ENCODE peak calls at places on chromosomes 2 and 18, in five cellular contexts. U is activated T-cell treated with anti-CD3 and anti-CD28 coated beads for 1 hour; M is anterior cingulate cortex; R is endodermal cell; T is stimulated activated CD4-positive, alpha-beta T cell treated with anti-CD3 and anti-CD28 coated beads, Interleukin-2, amount 100 ng/mL, for 48 hours. P is an unnamed sample.

GRCh38 chr2:42554392-42554791 is 14.0 kb upstream of the MTA3 start:
- DNase-seq in U (no peak), M (no peak), R (peak), T (no peak), P (no peak)

GRCh38 chr2:41621578-41621977 is 426.2 kb upstream of the PKDCC start:
- DNase-seq in U (no peak), M (no peak), R (no peak), T (no peak), P (no peak)

GRCh38 chr2:180443896-180444295 is 436.8 kb upstream of the CWC22 start:
- DNase-seq in U (no peak), M (no peak), R (no peak), T (no peak), P (no peak)

GRCh38 chr2:161708350-161708974 is 84.2 kb downstream of the SLC4A10 start:
- DNase-seq in U (no peak), M (no peak), R (no peak), T (no peak), P (no peak)

GRCh38 chr2:231866450-231866849 is 59.7 kb downstream of the NPPC start:
- DNase-seq in U (no peak), M (no peak), R (no peak), T (no peak), P (no peak)

GRCh38 chr2:218892693-218893348 is 12.2 kb downstream of the WNT10A start:
- DNase-seq in U (peak), M (peak), R (peak), T (peak), P (peak)

GRCh38 chr2:85537600-85538506 is 1.1 kb upstream of the MAT2A start:
- DNase-seq in U (no peak), M (peak), R (peak), T (no peak), P (peak)

GRCh38 chr2:74979844-74980243 is 21.4 kb downstream of the POLE4 start:
- DNase-seq in U (no peak), M (no peak), R (no peak), T (no peak), P (no peak)

GRCh38 chr18:8750954-8751415 is 45.6 kb downstream of the MTCL1 start:
- DNase-seq in U (no peak), M (no peak), R (no peak), T (no peak), P (no peak)

GRCh38 chr2:187654535-187654934 is 100.3 kb upstream of the TFPI start:
- DNase-seq in U (no peak), M (no peak), R (peak), T (no peak), P (peak)